ENCODE peak calls at places on chromosomes 4 and X, in six cellular contexts. A is adipocyte, G is AG09319, J is fibroblast of gingiva, I is HCT116, E is HAP-1. L is an unnamed sample.

GRCh38 chr4:52877006-52877405 is 14.9 kb downstream of the RASL11B start:
- DNase-seq in A (no peak), G (no peak), J (no peak), I (no peak), E (no peak), L (no peak)

GRCh38 chr4:75940692-75941253 is at the start of gene NAAA:
- DNase-seq in A (peak; percentile 78), G (no peak), J (peak; percentile 42), I (peak; percentile 51), E (peak; percentile 94), L (peak; percentile 79)

GRCh38 chr4:136136566-136136965 is 1395.7 kb downstream of the PCDH18 start:
- DNase-seq in A (no peak), G (no peak), J (no peak), I (no peak), E (no peak), L (no peak)

GRCh38 chr4:2482693-2483092 is 13.8 kb downstream of the RNF4 start:
- DNase-seq in A (peak; percentile 61), G (no peak), J (peak; percentile 52), I (no peak), E (no peak), L (peak; percentile 70)

GRCh38 chrX:53583571-53583970 is 102.9 kb downstream of the HUWE1 start:
- DNase-seq in A (no peak), G (no peak), J (no peak), I (no peak), E (no peak), L (no peak)

GRCh38 chr4:85772470-85772869 is 297.5 kb downstream of the ARHGAP24 start:
- DNase-seq in A (peak; percentile 90), G (no peak), J (peak; percentile 84), I (no peak), E (no peak), L (no peak)

GRCh38 chr4:164779811-164780216 is 25.9 kb downstream of the SMIM31 start:
- DNase-seq in A (peak; percentile 52), G (peak; percentile 19), J (peak; percentile 33), I (peak; percentile 41), E (peak; percentile 79), L (peak; percentile 41)

GRCh38 chr4:76614589-76614988 is 179.6 kb downstream of the SHROOM3 start:
- DNase-seq in A (peak; percentile 80), G (peak; percentile 95), J (peak; percentile 98), I (no peak), E (no peak), L (peak; percentile 95)

GRCh38 chr4:133000012-133000411 is 149.1 kb upstream of the PCDH10 start:
- DNase-seq in A (peak; percentile 67), G (no peak), J (no peak), I (no peak), E (no peak), L (no peak)

GRCh38 chr4:52051615-52052474 is 741 bp downstream of the SPATA18 start:
- DNase-seq in A (peak; percentile 90), G (peak; percentile 81), J (peak; percentile 91), I (no peak), E (peak; percentile 24), L (peak; percentile 95)

GRCh38 chr4:100284302-100284701 is 94.0 kb upstream of the DDIT4L start:
- DNase-seq in A (no peak), G (no peak), J (no peak), I (no peak), E (no peak), L (no peak)

L was measured in foreskin fibroblast.